ENCODE peak calls at places on chromosomes 6 and 20, in six cellular contexts. Z is GM12864, I is ascending aorta, Y is GM06990, K is brain microvascular endothelial cell, L is stomach. E is an unnamed sample.

GRCh38 chr6:137202078-137202477 is 17.1 kb downstream of the IFNGR1 start:
- DNase-seq in I (no peak), K (no peak), Y (no peak), Z (no peak), L (no peak), E (no peak)

GRCh38 chr6:160509610-160510009 is 154.5 kb downstream of the LPA start:
- DNase-seq in L (no peak), K (no peak), I (no peak), Y (no peak), Z (no peak), E (no peak)

GRCh38 chr6:154995241-154996162 is at the start of gene TIAM2:
- DNase-seq in L (no peak), Z (no peak), Y (peak; percentile 17), K (no peak), I (no peak), E (no peak)

GRCh38 chr20:32898721-32899120 is 40.0 kb downstream of the EFCAB8 start:
- DNase-seq in L (no peak), I (no peak), Y (no peak), K (peak; percentile 1), Z (no peak), E (no peak)

GRCh38 chr6:121666809-121667208 is 231.4 kb downstream of the GJA1 start:
- DNase-seq in Y (no peak), L (no peak), Z (no peak), K (peak; percentile 73), I (no peak), E (peak; percentile 49)

GRCh38 chr6:138428943-138429616 is 25.1 kb downstream of the HEBP2 start:
- DNase-seq in I (no peak), Y (no peak), L (no peak), K (peak; percentile 39), Z (no peak), E (peak; percentile 73)

GRCh38 chr6:135938588-135939215 is 87.2 kb downstream of the PDE7B start:
- DNase-seq in L (no peak), Y (no peak), Z (no peak), I (no peak), K (peak; percentile 67), E (peak; percentile 23)

GRCh38 chr6:170290306-170291128 is at the start of gene DLL1:
- DNase-seq in L (peak; percentile 57), I (no peak), K (no peak), Y (peak; percentile 53), Z (no peak), E (no peak)

GRCh38 chr6:25278914-25279747 is at the start of gene CARMIL1:
- DNase-seq in Y (peak; percentile 69), I (peak; percentile 24), L (peak; percentile 92), K (peak; percentile 56), Z (peak; percentile 36), E (no peak)

GRCh38 chr6:130679684-130680083 is 147.5 kb upstream of the SMLR1 start:
- DNase-seq in I (no peak), K (no peak), L (no peak), Y (no peak), Z (no peak), E (no peak)

GRCh38 chr6:168164462-168165061 is 85.5 kb upstream of the FRMD1 start:
- DNase-seq in K (no peak), I (no peak), Y (no peak), Z (no peak), L (no peak), E (no peak)

GRCh38 chr20:20549699-20550098 is 162.7 kb downstream of the RALGAPA2 start:
- DNase-seq in Z (no peak), Y (no peak), L (no peak), K (peak; percentile 70), I (no peak), E (no peak)

GRCh38 chr6:86943819-86944407 is 6.6 kb downstream of the HTR1E start:
- DNase-seq in Y (no peak), L (peak; percentile 46), I (no peak), K (no peak), Z (no peak), E (no peak)

GRCh38 chr6:89058627-89059026 is 21.9 kb upstream of the PNRC1 start:
- DNase-seq in K (no peak), Y (no peak), L (no peak), I (no peak), Z (no peak), E (no peak)

GRCh38 chr20:47543006-47543431 is 41.3 kb downstream of the NCOA3 start:
- DNase-seq in Z (no peak), Y (no peak), K (peak; percentile 45), I (no peak), L (no peak), E (no peak)

GRCh38 chr6:115358616-115359015 is 702.1 kb downstream of the FRK start:
- DNase-seq in I (no peak), L (no peak), Z (no peak), K (no peak), Y (no peak), E (no peak)

GRCh38 chr6:116403205-116403604 is 32.5 kb downstream of the DSE start:
- DNase-seq in K (no peak), Y (no peak), L (no peak), Z (no peak), I (no peak), E (no peak)

GRCh38 chr6:35596448-35597442 is 84.0 kb upstream of the TULP1 start:
- DNase-seq in Z (no peak), K (peak; percentile 75), Y (no peak), L (no peak), I (no peak), E (peak; percentile 78)

GRCh38 chr6:65189344-65189743 is 517.7 kb downstream of the EYS start:
- DNase-seq in I (no peak), Y (no peak), L (no peak), K (no peak), Z (no peak), E (no peak)

GRCh38 chr6:14270925-14271791 is 153.6 kb downstream of the CD83 start:
- DNase-seq in K (peak; percentile 85), L (peak; percentile 54), Y (no peak), I (peak; percentile 17), Z (no peak), E (peak; percentile 31)

GRCh38 chr6:93889713-93890112 is 470.4 kb upstream of the EPHA7 start:
- DNase-seq in Y (no peak), K (no peak), L (no peak), Z (no peak), I (no peak), E (no peak)

GRCh38 chr6:1611322-1611571 is 1.5 kb downstream of the FOXC1 start:
- DNase-seq in Y (no peak), Z (no peak), I (no peak), L (no peak), K (no peak), E (no peak)

GRCh38 chr6:7541175-7542064 is at the start of gene DSP:
- DNase-seq in Y (peak; percentile 37), Z (no peak), K (peak; percentile 45), I (no peak), L (peak; percentile 89), E (no peak)

GRCh38 chr6:161104966-161105365 is 113.4 kb downstream of the MAP3K4 start:
- DNase-seq in Z (no peak), Y (no peak), I (no peak), K (no peak), L (no peak), E (no peak)

GRCh38 chr20:50436052-50436656 is 74.0 kb upstream of the PTPN1 start:
- DNase-seq in Z (no peak), Y (no peak), L (no peak), I (no peak), K (no peak), E (no peak)

GRCh38 chr6:14079433-14079832 is 38.1 kb upstream of the CD83 start:
- DNase-seq in K (peak; percentile 57), Y (no peak), L (no peak), I (no peak), Z (no peak), E (peak; percentile 70)

GRCh38 chr20:62010551-62011402 is 54.9 kb downstream of the TAF4 start:
- DNase-seq in K (peak; percentile 49), Y (no peak), L (peak; percentile 51), Z (peak; percentile 12), I (no peak), E (peak; percentile 18)

DNA sequence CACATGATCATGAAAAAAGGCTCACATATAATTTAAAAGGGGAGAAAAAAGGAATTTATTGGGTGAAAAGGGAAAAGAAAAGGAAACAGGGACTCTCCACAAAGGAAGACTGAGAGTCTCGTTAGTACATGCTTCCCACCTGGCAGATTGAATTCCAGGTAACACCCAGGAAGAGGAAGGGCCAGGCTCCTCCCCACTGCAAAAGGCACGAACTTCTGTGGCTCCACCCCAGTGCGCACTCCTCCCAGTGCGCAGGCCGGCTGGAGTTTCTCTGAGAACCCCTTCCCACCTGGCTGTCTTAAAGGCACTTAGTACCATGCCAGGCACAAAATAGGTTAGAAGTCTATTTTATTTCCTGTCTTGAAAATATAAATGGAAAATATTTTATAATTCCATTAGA is 129.8 kb downstream of the COL12A1 start:
- DNase-seq in L (no peak), Y (no peak), K (no peak), I (no peak), Z (no peak), E (no peak)
- TF ChIP-seq CTCF in L (no peak), Y (no peak), K (no peak), I (no peak), Z (no peak), E (no peak)

GRCh38 chr20:46004813-46005505 is 3.7 kb upstream of the MMP9 start:
- DNase-seq in I (no peak), Z (no peak), Y (no peak), K (no peak), L (peak; percentile 47), E (no peak)
- H3K4me3 ChIP-seq in I (no peak overlapping the region), Z (no peak overlapping the region), Y (no peak overlapping the region), K (no peak overlapping the region), L (no peak overlapping the region), E (no peak overlapping the region)

DNA sequence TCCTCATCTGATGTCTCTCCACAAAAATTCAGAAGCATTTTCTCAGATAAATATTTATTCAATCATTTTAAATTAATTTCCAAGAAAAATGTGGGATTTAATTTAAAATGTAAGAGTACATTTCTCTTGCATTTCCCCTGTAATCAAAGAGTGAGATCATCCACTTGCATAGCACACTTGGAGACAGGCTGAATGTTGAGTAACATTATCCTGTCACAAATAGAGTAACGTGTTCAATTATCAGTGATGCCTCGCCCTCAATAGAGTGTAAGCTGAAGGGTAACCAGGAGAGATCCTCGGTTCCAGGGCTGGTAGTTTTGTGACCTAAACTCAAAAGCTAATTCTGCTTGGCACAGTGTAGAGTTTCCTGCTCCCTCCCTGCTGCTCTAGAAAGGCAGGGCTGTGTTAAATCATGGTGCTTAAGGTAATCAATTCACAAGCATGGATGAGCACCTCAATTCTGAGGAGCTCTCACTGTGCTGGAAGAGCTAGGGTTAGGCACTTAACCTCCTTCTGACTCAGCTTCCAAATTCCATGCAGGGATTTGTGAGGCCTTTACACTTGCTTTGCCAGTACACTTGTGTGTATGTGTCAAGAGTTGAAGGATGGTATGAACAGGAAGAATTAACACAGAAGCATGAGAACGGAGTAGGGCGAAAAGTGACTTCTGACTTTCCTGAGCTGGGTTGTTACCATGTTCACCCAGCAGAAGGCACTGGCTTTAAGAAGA is 56.6 kb downstream of the MMUT start:
- DNase-seq in L (no peak), K (no peak), I (no peak), Z (no peak), Y (no peak), E (no peak)
- TF ChIP-seq CTCF in L (no peak), K (no peak), I (no peak), Z (no peak), Y (no peak), E (no peak)

DNA sequence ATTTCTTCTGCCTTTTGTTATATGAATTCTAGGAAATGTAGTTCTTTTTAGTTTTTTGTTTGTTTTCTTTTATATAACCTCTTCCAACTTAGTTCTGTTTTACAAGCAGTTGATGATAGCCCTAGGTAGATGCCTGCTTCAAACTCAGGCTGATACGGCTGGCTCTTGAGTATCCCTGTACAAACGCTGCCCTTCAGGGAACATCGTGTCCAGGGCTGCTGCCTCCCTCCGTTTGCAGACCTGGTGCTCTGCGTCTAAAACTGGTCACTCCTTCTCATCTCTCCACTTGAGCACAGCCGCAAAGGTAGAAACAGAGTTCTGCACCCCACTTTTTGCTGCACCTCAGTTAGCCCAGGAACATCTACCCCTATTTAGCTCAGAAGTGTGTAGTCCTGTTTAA is 310.1 kb downstream of the PRL start:
- DNase-seq in K (no peak), I (no peak), Z (no peak), Y (no peak), L (no peak), E (no peak)
- H3K4me3 ChIP-seq in K (no peak overlapping the region), I (no peak overlapping the region), Z (no peak overlapping the region), Y (no peak overlapping the region), L (no peak overlapping the region), E (no peak overlapping the region)